ENCODE peak calls at places on chromosomes 11 and 22, in five cellular contexts. One of them, this sample, is unnamed.

GRCh38 chr11:64339754-64340408 is at the start of gene CCDC88B:
- DNase-seq in tibial artery: peak; percentile 78
- DNase-seq in esophagus squamous epithelium: peak; percentile 50
- DNase-seq in cardiac muscle cell: no peak
- DNase-seq in left ventricle myocardium inferior: peak; percentile 65
- DNase-seq in this sample: peak; percentile 90

GRCh38 chr22:19970479-19971275 is 29.1 kb upstream of the TXNRD2 start:
- DNase-seq in cardiac muscle cell: peak; percentile 75
- DNase-seq in esophagus squamous epithelium: no peak
- DNase-seq in tibial artery: peak; percentile 81
- DNase-seq in left ventricle myocardium inferior: peak; percentile 71
- DNase-seq in this sample: no peak

GRCh38 chr22:23282089-23282501 is 101.8 kb downstream of the BCR start:
- DNase-seq in esophagus squamous epithelium: no peak
- DNase-seq in tibial artery: peak; percentile 98
- DNase-seq in cardiac muscle cell: no peak
- DNase-seq in left ventricle myocardium inferior: peak; percentile 45
- DNase-seq in this sample: peak; percentile 96

GRCh38 chr11:111303476-111303875 is 5.1 kb downstream of the POU2AF3 start:
- DNase-seq in esophagus squamous epithelium: no peak
- DNase-seq in left ventricle myocardium inferior: no peak
- DNase-seq in tibial artery: no peak
- DNase-seq in cardiac muscle cell: no peak
- DNase-seq in this sample: no peak

GRCh38 chr11:94473177-94473799 is 20.4 kb downstream of the MRE11 start:
- DNase-seq in tibial artery: no peak
- DNase-seq in left ventricle myocardium inferior: no peak
- DNase-seq in esophagus squamous epithelium: no peak
- DNase-seq in cardiac muscle cell: no peak
- DNase-seq in this sample: no peak

GRCh38 chr22:24994070-24994763 is 41.7 kb downstream of the KIAA1671 start:
- DNase-seq in tibial artery: no peak
- DNase-seq in cardiac muscle cell: peak; percentile 41
- DNase-seq in esophagus squamous epithelium: no peak
- DNase-seq in left ventricle myocardium inferior: no peak
- DNase-seq in this sample: no peak

GRCh38 chr22:44931077-44931540 is 78.7 kb downstream of the PHF21B start:
- DNase-seq in tibial artery: no peak
- DNase-seq in cardiac muscle cell: peak; percentile 13
- DNase-seq in left ventricle myocardium inferior: peak; percentile 81
- DNase-seq in esophagus squamous epithelium: no peak
- DNase-seq in this sample: peak; percentile 78

GRCh38 chr11:36793542-36793926 is 195.5 kb upstream of the RAG2 start:
- DNase-seq in tibial artery: no peak
- DNase-seq in cardiac muscle cell: peak; percentile 21
- DNase-seq in left ventricle myocardium inferior: no peak
- DNase-seq in esophagus squamous epithelium: no peak
- DNase-seq in this sample: no peak

GRCh38 chr11:128957204-128957482 is 14.5 kb upstream of the TP53AIP1 start:
- DNase-seq in esophagus squamous epithelium: no peak
- DNase-seq in cardiac muscle cell: no peak
- DNase-seq in left ventricle myocardium inferior: no peak
- DNase-seq in tibial artery: no peak
- DNase-seq in this sample: no peak

GRCh38 chr11:77197626-77198320 is 69.7 kb downstream of the MYO7A start:
- DNase-seq in tibial artery: peak; percentile 42
- DNase-seq in left ventricle myocardium inferior: no peak
- DNase-seq in esophagus squamous epithelium: no peak
- DNase-seq in cardiac muscle cell: no peak
- DNase-seq in this sample: peak; percentile 64

GRCh38 chr11:57649826-57650738 is at the start of gene YPEL4:
- DNase-seq in tibial artery: peak; percentile 77
- DNase-seq in left ventricle myocardium inferior: peak; percentile 40
- DNase-seq in cardiac muscle cell: peak; percentile 63
- DNase-seq in esophagus squamous epithelium: no peak
- DNase-seq in this sample: peak; percentile 85

GRCh38 chr22:38965614-38966378 is 8.4 kb downstream of the APOBEC3A start:
- DNase-seq in esophagus squamous epithelium: no peak
- DNase-seq in tibial artery: no peak
- DNase-seq in cardiac muscle cell: peak; percentile 42
- DNase-seq in left ventricle myocardium inferior: no peak
- DNase-seq in this sample: peak; percentile 29

GRCh38 chr11:64564947-64565889 is 25.8 kb upstream of the SLC22A12 start:
- DNase-seq in tibial artery: peak; percentile 57
- DNase-seq in left ventricle myocardium inferior: no peak
- DNase-seq in cardiac muscle cell: peak; percentile 23
- DNase-seq in esophagus squamous epithelium: no peak
- DNase-seq in this sample: peak; percentile 64

GRCh38 chr22:37237371-37238268 is 6.4 kb downstream of the RAC2 start:
- DNase-seq in left ventricle myocardium inferior: no peak
- DNase-seq in esophagus squamous epithelium: no peak
- DNase-seq in cardiac muscle cell: no peak
- DNase-seq in tibial artery: no peak
- DNase-seq in this sample: peak; percentile 59

GRCh38 chr11:103633037-103633788 is 403.2 kb upstream of the DDI1 start:
- DNase-seq in esophagus squamous epithelium: no peak
- DNase-seq in left ventricle myocardium inferior: no peak
- DNase-seq in cardiac muscle cell: no peak
- DNase-seq in tibial artery: no peak
- DNase-seq in this sample: no peak

GRCh38 chr11:121231576-121232278 is 60.8 kb upstream of the SC5D start:
- DNase-seq in left ventricle myocardium inferior: peak; percentile 23
- DNase-seq in cardiac muscle cell: no peak
- DNase-seq in esophagus squamous epithelium: no peak
- DNase-seq in tibial artery: no peak
- DNase-seq in this sample: no peak

GRCh38 chr22:46650078-46650810 is 30.1 kb downstream of the GRAMD4 start:
- DNase-seq in esophagus squamous epithelium: no peak
- DNase-seq in left ventricle myocardium inferior: no peak
- DNase-seq in cardiac muscle cell: peak; percentile 49
- DNase-seq in tibial artery: no peak
- DNase-seq in this sample: no peak

GRCh38 chr11:134572741-134573675 is 161.0 kb upstream of the B3GAT1 start:
- DNase-seq in esophagus squamous epithelium: no peak
- DNase-seq in cardiac muscle cell: no peak
- DNase-seq in left ventricle myocardium inferior: no peak
- DNase-seq in tibial artery: no peak
- DNase-seq in this sample: no peak

GRCh38 chr11:95586155-95586554 is 203.4 kb downstream of the FAM76B start:
- DNase-seq in cardiac muscle cell: no peak
- DNase-seq in left ventricle myocardium inferior: no peak
- DNase-seq in esophagus squamous epithelium: no peak
- DNase-seq in tibial artery: no peak
- DNase-seq in this sample: no peak

GRCh38 chr11:95586681-95587080 is 202.9 kb downstream of the FAM76B start:
- DNase-seq in left ventricle myocardium inferior: no peak
- DNase-seq in cardiac muscle cell: no peak
- DNase-seq in tibial artery: no peak
- DNase-seq in esophagus squamous epithelium: no peak
- DNase-seq in this sample: no peak

GRCh38 chr11:95585071-95585751 is 204.4 kb downstream of the FAM76B start:
- DNase-seq in cardiac muscle cell: no peak
- DNase-seq in esophagus squamous epithelium: no peak
- DNase-seq in tibial artery: no peak
- DNase-seq in left ventricle myocardium inferior: no peak
- DNase-seq in this sample: no peak

GRCh38 chr11:95584589-95584988 is 205.0 kb downstream of the FAM76B start:
- DNase-seq in esophagus squamous epithelium: no peak
- DNase-seq in tibial artery: no peak
- DNase-seq in left ventricle myocardium inferior: no peak
- DNase-seq in cardiac muscle cell: no peak
- DNase-seq in this sample: no peak

DNA sequence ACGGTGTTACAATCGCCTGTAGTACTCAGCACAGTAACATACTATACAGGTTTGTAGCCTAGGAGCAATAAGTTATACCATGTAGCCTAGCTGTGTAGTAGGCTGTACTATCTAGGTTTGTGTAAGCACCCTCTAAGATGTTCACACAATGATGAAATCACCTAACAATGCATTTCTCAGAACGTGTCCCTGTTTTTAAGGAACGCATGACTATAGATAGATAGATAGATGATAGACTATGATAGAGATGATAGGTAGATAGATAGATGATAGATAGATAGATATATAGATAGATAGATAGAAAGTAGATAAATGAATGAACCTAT is 203.9 kb downstream of the FAM76B start:
- DNase-seq in esophagus squamous epithelium: no peak
- DNase-seq in left ventricle myocardium inferior: no peak
- DNase-seq in cardiac muscle cell: no peak
- DNase-seq in tibial artery: no peak
- DNase-seq in this sample: no peak
- H3K27ac ChIP-seq in esophagus squamous epithelium: no peak overlapping the region
- H3K27ac ChIP-seq in left ventricle myocardium inferior: no peak overlapping the region
- H3K27ac ChIP-seq in cardiac muscle cell: no peak overlapping the region
- H3K27ac ChIP-seq in tibial artery: no peak overlapping the region
- H3K27ac ChIP-seq in this sample: no peak overlapping the region

GRCh38 chr11:114181195-114181594 is 115.0 kb upstream of the NNMT start:
- DNase-seq in cardiac muscle cell: no peak
- DNase-seq in left ventricle myocardium inferior: no peak
- DNase-seq in esophagus squamous epithelium: no peak
- DNase-seq in tibial artery: no peak
- DNase-seq in this sample: no peak
- H3K27ac ChIP-seq in cardiac muscle cell: no peak overlapping the region
- H3K27ac ChIP-seq in left ventricle myocardium inferior: peak overlapping the region; percentile 100
- H3K27ac ChIP-seq in esophagus squamous epithelium: peak overlapping the region; percentile 96
- H3K27ac ChIP-seq in tibial artery: peak overlapping the region; percentile 84
- H3K27ac ChIP-seq in this sample: no peak overlapping the region

GRCh38 chr22:31079095-31079642 is 1.9 kb upstream of the SMTN start:
- DNase-seq in left ventricle myocardium inferior: no peak
- DNase-seq in esophagus squamous epithelium: no peak
- DNase-seq in tibial artery: no peak
- DNase-seq in cardiac muscle cell: no peak
- DNase-seq in this sample: no peak

GRCh38 chr22:31077681-31078080 is 3.4 kb upstream of the SMTN start:
- DNase-seq in left ventricle myocardium inferior: no peak
- DNase-seq in esophagus squamous epithelium: no peak
- DNase-seq in cardiac muscle cell: no peak
- DNase-seq in tibial artery: no peak
- DNase-seq in this sample: no peak

GRCh38 chr22:31080164-31080847 is 812 bp upstream of the SMTN start:
- DNase-seq in tibial artery: no peak
- DNase-seq in cardiac muscle cell: no peak
- DNase-seq in esophagus squamous epithelium: no peak
- DNase-seq in left ventricle myocardium inferior: no peak
- DNase-seq in this sample: no peak

GRCh38 chr22:31080848-31081649 is at the start of gene SMTN:
- DNase-seq in left ventricle myocardium inferior: peak; percentile 93
- DNase-seq in esophagus squamous epithelium: no peak
- DNase-seq in tibial artery: peak; percentile 96
- DNase-seq in cardiac muscle cell: peak; percentile 97
- DNase-seq in this sample: peak; percentile 97

DNA sequence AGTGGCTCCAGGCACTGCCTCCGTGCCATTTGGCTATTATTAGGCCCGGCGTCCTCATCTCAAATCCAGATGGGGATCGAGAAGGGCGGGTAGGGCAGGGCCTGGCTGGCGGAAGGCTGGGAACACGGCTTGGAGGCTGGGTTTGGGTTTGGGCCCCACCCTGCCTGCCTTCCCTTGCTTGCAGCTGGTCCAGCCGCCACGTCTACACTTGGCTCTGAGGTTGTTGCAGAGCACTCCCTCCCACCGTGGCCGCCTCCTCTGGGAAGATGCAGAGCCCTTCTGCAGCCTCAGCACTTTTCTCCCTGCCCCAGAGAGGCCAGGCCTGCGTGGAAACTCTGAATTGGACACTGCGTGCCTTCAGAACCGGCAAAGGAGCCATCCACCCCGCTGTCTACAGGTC is 5.2 kb upstream of the SMTN start:
- DNase-seq in cardiac muscle cell: no peak
- DNase-seq in tibial artery: peak; percentile 98
- DNase-seq in left ventricle myocardium inferior: peak; percentile 93
- DNase-seq in esophagus squamous epithelium: no peak
- DNase-seq in this sample: peak; percentile 95
- H3K27ac ChIP-seq in cardiac muscle cell: no peak overlapping the region
- H3K27ac ChIP-seq in tibial artery: peak overlapping the region; percentile 89
- H3K27ac ChIP-seq in left ventricle myocardium inferior: peak overlapping the region; percentile 86
- H3K27ac ChIP-seq in esophagus squamous epithelium: peak overlapping the region; percentile 84
- H3K27ac ChIP-seq in this sample: peak overlapping the region; percentile 43

GRCh38 chr11:10072142-10072541 is 221.9 kb downstream of the SBF2 start:
- DNase-seq in left ventricle myocardium inferior: no peak
- DNase-seq in cardiac muscle cell: no peak
- DNase-seq in esophagus squamous epithelium: no peak
- DNase-seq in tibial artery: no peak
- DNase-seq in this sample: no peak
- H3K27ac ChIP-seq in left ventricle myocardium inferior: no peak overlapping the region
- H3K27ac ChIP-seq in cardiac muscle cell: no peak overlapping the region
- H3K27ac ChIP-seq in esophagus squamous epithelium: no peak overlapping the region
- H3K27ac ChIP-seq in tibial artery: no peak overlapping the region
- H3K27ac ChIP-seq in this sample: no peak overlapping the region

GRCh38 chr11:47177846-47178245 is 1.2 kb upstream of the ARFGAP2 start:
- DNase-seq in left ventricle myocardium inferior: peak; percentile 51
- DNase-seq in cardiac muscle cell: no peak
- DNase-seq in tibial artery: peak; percentile 77
- DNase-seq in esophagus squamous epithelium: no peak
- DNase-seq in this sample: peak; percentile 79

GRCh38 chr11:47179655-47179991 is 2.9 kb upstream of the ARFGAP2 start:
- DNase-seq in left ventricle myocardium inferior: no peak
- DNase-seq in tibial artery: no peak
- DNase-seq in esophagus squamous epithelium: no peak
- DNase-seq in cardiac muscle cell: peak; percentile 68
- DNase-seq in this sample: no peak

GRCh38 chr11:47178737-47179654 is 2.3 kb upstream of the ARFGAP2 start:
- DNase-seq in tibial artery: no peak
- DNase-seq in esophagus squamous epithelium: no peak
- DNase-seq in cardiac muscle cell: no peak
- DNase-seq in left ventricle myocardium inferior: no peak
- DNase-seq in this sample: no peak

GRCh38 chr11:47177229-47177845 is 658 bp upstream of the ARFGAP2 start:
- DNase-seq in cardiac muscle cell: peak; percentile 72
- DNase-seq in esophagus squamous epithelium: no peak
- DNase-seq in tibial artery: peak; percentile 84
- DNase-seq in left ventricle myocardium inferior: peak; percentile 56
- DNase-seq in this sample: no peak

GRCh38 chr11:47178305-47178704 is 1.6 kb upstream of the ARFGAP2 start:
- DNase-seq in esophagus squamous epithelium: no peak
- DNase-seq in cardiac muscle cell: no peak
- DNase-seq in tibial artery: no peak
- DNase-seq in left ventricle myocardium inferior: no peak
- DNase-seq in this sample: no peak
- H3K27ac ChIP-seq in esophagus squamous epithelium: peak overlapping the region; percentile 100
- H3K27ac ChIP-seq in cardiac muscle cell: peak overlapping the region; percentile 98
- H3K27ac ChIP-seq in tibial artery: peak overlapping the region; percentile 92
- H3K27ac ChIP-seq in left ventricle myocardium inferior: peak overlapping the region; percentile 98
- H3K27ac ChIP-seq in this sample: no peak overlapping the region